ENCODE peak calls at places on chromosomes 16 and 17, in six cellular contexts. C is lower leg skin, X is IMR-90, R is adipocyte, L is AG04450, F is OCI-LY7. J is an unnamed sample.

GRCh38 chr17:20116683-20117309 is 107.6 kb downstream of the SPECC1 start:
- DNase-seq in C (no peak), X (peak), R (peak), L (no peak), F (peak), J (no peak)

GRCh38 chr16:9134739-9135138 is 43.3 kb downstream of the HAPSTR1 start:
- DNase-seq in C (no peak), X (peak), R (peak), L (no peak), F (peak), J (no peak)

GRCh38 chr16:58792188-58792587 is 58.1 kb upstream of the GOT2 start:
- DNase-seq in C (no peak), X (no peak), R (no peak), L (no peak), F (no peak), J (no peak)

GRCh38 chr16:49543315-49543946 is 169.8 kb downstream of the C16orf78 start:
- DNase-seq in C (no peak), X (no peak), R (no peak), L (no peak), F (no peak), J (no peak)

GRCh38 chr16:11030990-11031510 is 86.7 kb downstream of the CLEC16A start:
- DNase-seq in C (no peak), X (no peak), R (no peak), L (no peak), F (no peak), J (no peak)

GRCh38 chr16:75924397-75924796 is 198.1 kb upstream of the CPHXL start:
- DNase-seq in C (no peak), X (peak), R (no peak), L (no peak), F (no peak), J (no peak)

GRCh38 chr16:22386976-22387375 is 12.6 kb upstream of the CDR2 start:
- DNase-seq in C (no peak), X (peak), R (peak), L (peak), F (no peak), J (peak)

GRCh38 chr16:68907297-68907999 is 64.1 kb downstream of the TANGO6 start:
- DNase-seq in C (no peak), X (no peak), R (no peak), L (no peak), F (no peak), J (no peak)

GRCh38 chr17:16351831-16352230 is 1.4 kb downstream of the CENPV start:
- DNase-seq in C (no peak), X (peak), R (peak), L (no peak), F (no peak), J (no peak)

GRCh38 chr16:89892055-89892630 is 18.8 kb downstream of the TCF25 start:
- DNase-seq in C (no peak), X (no peak), R (no peak), L (no peak), F (no peak), J (no peak)

GRCh38 chr17:41617136-41617535 is 4.6 kb upstream of the KRT16 start:
- DNase-seq in C (no peak), X (no peak), R (no peak), L (no peak), F (no peak), J (no peak)

GRCh38 chr17:66466933-66467367 is 164.5 kb downstream of the PRKCA start:
- DNase-seq in C (no peak), X (peak), R (peak), L (peak), F (no peak), J (peak)

GRCh38 chr17:8479431-8479947 is 43.8 kb downstream of the NDEL1 start:
- DNase-seq in C (no peak), X (peak), R (peak), L (peak), F (no peak), J (no peak)

GRCh38 chr17:64718058-64718457 is 56.0 kb upstream of the SMURF2 start:
- DNase-seq in C (no peak), X (no peak), R (no peak), L (no peak), F (no peak), J (no peak)

GRCh38 chr16:66605177-66605999 is 884 bp downstream of the CMTM3 start:
- DNase-seq in C (no peak), X (peak), R (peak), L (no peak), F (peak), J (no peak)

DNA sequence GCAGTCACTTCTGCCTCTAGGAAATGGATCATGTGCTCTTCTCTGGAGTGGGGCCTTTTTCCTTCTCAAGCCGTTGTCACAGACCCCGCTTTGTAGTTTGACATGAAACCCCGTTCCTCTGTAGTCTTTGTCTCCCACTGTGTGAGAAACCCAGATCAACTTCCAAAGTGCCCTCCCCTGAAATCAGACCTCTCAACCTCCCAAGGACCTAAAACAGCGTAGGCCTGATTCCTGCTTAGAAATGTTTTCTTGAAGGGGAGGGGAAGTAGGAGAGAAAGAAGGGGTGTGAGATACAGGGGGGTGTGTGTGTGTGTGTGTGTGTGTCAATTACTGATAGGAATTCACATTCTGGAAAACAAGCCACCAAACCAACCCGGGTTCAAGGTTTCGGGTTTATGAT is 1.5 kb downstream of the UBE2O start:
- DNase-seq in C (no peak), X (no peak), R (no peak), L (no peak), F (no peak), J (no peak)
- H3K4me3 ChIP-seq in C (no peak), X (peak), R (peak), L (peak), F (peak), J (peak)

DNA sequence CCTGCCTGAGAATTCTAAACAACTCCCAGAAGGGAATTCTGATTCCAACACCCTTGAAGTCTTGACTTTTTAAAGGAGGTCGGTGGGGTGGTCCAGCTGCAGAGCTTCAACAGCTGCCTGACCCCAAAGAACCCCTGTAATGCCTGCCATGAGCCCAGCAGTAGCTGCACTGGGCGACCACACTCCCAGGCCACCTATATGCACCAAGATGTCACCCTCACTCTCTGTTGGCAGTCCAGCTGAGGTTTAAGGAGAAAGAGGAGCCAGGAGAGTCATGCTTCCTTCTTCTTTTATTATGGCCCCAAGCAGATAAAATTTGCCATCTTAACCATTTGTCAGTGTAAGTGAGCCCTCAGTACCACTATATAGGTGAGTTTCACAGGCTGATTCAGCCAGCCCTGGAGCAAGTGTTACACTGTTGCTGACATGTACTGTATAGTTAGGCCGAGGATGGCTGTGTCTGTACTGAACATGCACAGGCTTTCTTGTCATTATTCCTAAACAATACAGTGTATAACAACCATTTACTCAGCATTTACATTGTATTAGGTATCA is 53.9 kb downstream of the AMFR start:
- DNase-seq in C (no peak), X (no peak), R (no peak), L (no peak), F (no peak), J (no peak)
- H3K4me3 ChIP-seq in C (no peak), X (no peak), R (no peak), L (no peak), F (no peak), J (no peak)

GRCh38 chr16:74752756-74753155 is 21.9 kb downstream of the FA2H start:
- DNase-seq in C (no peak), X (no peak), R (no peak), L (no peak), F (no peak), J (no peak)
- H3K4me3 ChIP-seq in C (no peak), X (no peak), R (no peak), L (no peak), F (no peak), J (no peak)

GRCh38 chr16:56709686-56710040 is 20.3 kb upstream of the NUP93 start:
- DNase-seq in C (no peak), X (no peak), R (no peak), L (no peak), F (no peak), J (no peak)
- H3K4me3 ChIP-seq in C (no peak), X (no peak), R (no peak), L (no peak), F (no peak), J (no peak)

GRCh38 chr16:82763371-82763770 is 136.6 kb downstream of the CDH13 start:
- DNase-seq in C (no peak), X (no peak), R (no peak), L (no peak), F (no peak), J (no peak)

GRCh38 chr16:82761236-82761635 is 134.5 kb downstream of the CDH13 start:
- DNase-seq in C (peak), X (peak), R (peak), L (peak), F (no peak), J (peak)

GRCh38 chr16:82758904-82759303 is 132.1 kb downstream of the CDH13 start:
- DNase-seq in C (no peak), X (no peak), R (no peak), L (no peak), F (no peak), J (no peak)

GRCh38 chr16:82758406-82758805 is 131.6 kb downstream of the CDH13 start:
- DNase-seq in C (no peak), X (no peak), R (no peak), L (no peak), F (no peak), J (no peak)

GRCh38 chr16:82761858-82762257 is 135.1 kb downstream of the CDH13 start:
- DNase-seq in C (no peak), X (peak), R (peak), L (peak), F (no peak), J (no peak)
- H3K4me3 ChIP-seq in C (no peak), X (no peak), R (peak), L (peak), F (no peak), J (peak)

GRCh38 chr16:2157480-2158261 is 2.1 kb downstream of the TRAF7 start:
- DNase-seq in C (no peak), X (no peak), R (no peak), L (no peak), F (no peak), J (no peak)

GRCh38 chr16:2158262-2158638 is 2.7 kb downstream of the TRAF7 start:
- DNase-seq in C (no peak), X (no peak), R (no peak), L (no peak), F (no peak), J (no peak)

GRCh38 chr16:2156849-2157224 is 1.3 kb downstream of the TRAF7 start:
- DNase-seq in C (no peak), X (no peak), R (no peak), L (no peak), F (no peak), J (no peak)

GRCh38 chr16:2160915-2161551 is 5.5 kb downstream of the TRAF7 start:
- DNase-seq in C (peak), X (peak), R (peak), L (no peak), F (no peak), J (no peak)

DNA sequence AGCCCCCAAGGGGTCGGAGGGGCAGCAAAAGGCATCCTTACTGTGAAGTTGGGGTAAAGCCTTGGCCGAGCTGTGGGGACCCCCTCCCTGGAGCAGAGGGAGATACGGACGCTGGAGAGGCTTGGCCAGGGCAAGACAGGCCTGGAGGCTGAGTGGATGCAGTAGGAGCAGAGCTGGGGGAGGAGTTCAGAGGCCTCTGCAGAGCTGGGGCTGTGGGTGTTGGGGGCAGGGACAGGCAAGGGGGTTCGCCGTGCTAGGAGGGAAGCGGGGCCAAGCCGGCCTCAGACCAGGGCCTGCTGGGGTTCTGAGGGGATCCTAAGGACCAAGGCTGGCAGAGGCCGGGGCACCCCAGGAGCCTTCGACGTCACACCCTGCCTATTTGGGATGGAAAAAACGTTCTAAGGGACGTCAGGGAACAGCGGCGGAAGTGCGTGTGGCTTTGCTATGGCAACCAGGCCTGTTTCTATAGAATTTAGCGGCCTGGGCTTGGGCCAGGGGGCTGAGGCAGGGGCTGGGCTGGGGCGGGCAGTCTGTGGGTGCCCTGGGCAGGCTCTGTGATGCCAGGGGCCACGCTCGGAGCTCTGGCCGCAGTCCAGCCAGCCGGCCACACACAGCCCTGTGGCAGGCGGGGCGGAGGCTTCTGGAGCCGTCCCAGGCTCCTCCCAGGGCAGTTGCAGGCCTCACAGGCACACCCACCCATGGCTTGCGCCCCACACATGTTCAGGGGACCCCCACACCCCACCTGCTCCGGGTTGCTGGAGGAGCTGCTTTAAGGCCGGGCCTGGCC is 3.7 kb downstream of the TRAF7 start:
- DNase-seq in C (no peak), X (peak), R (no peak), L (no peak), F (no peak), J (no peak)
- H3K4me3 ChIP-seq in C (no peak), X (no peak), R (peak), L (peak), F (no peak), J (no peak)

J was measured in epithelial cell of proximal tubule.